ENCODE peak calls at places on chromosomes 1 and 21, in four cellular contexts. A is mesothelial cell of epicardium; B is germinal center; I is effector memory CD4-positive, alpha-beta T cell. M is an unnamed sample.

GRCh38 chr21:34827445-34828235 is 158.8 kb downstream of the CLIC6 start:
- DNase-seq in B (no peak), A (no peak), I (no peak), M (no peak)

GRCh38 chr1:110293601-110294104 is 45.5 kb upstream of the RBM15 start:
- DNase-seq in A (no peak), I (no peak), B (no peak), M (no peak)

GRCh38 chr1:154553056-154553822 is 5.2 kb downstream of the UBE2Q1 start:
- DNase-seq in I (no peak), B (no peak), A (no peak), M (no peak)

GRCh38 chr1:14969006-14969405 is 184.5 kb upstream of the TMEM51 start:
- DNase-seq in B (no peak), I (no peak), A (no peak), M (no peak)

GRCh38 chr1:18253093-18253492 is 145.5 kb downstream of the IGSF21 start:
- DNase-seq in B (no peak), I (no peak), A (no peak), M (no peak)

GRCh38 chr1:171817511-171818265 is 23.6 kb upstream of the DNM3 start:
- DNase-seq in B (no peak), I (no peak), A (no peak), M (no peak)

GRCh38 chr1:12185556-12186276 is 18.9 kb downstream of the TNFRSF1B start:
- DNase-seq in I (no peak), B (no peak), A (no peak), M (no peak)

GRCh38 chr1:220902916-220903315 is 23.7 kb downstream of the HLX start:
- DNase-seq in A (no peak), B (no peak), I (no peak), M (no peak)

M was measured in breast epithelium.